ENCODE peak calls at places on chromosomes 5 and 9, in six cellular contexts. X is AG04450, J is sigmoid colon, G is tibial nerve, D is upper lobe of right lung, S is brain microvascular endothelial cell. C is an unnamed sample.

GRCh38 chr9:100150209-100150608 is 51.2 kb downstream of the INVS start:
- DNase-seq in D (no peak), J (no peak), G (no peak), X (no peak), S (peak), C (no peak)

GRCh38 chr5:431001-431710 is 11.8 kb upstream of the EXOC3 start:
- DNase-seq in S (peak), J (peak), X (no peak), G (no peak), D (no peak), C (no peak)

GRCh38 chr9:130823435-130823834 is 11.6 kb upstream of the ABL1 start:
- DNase-seq in S (peak), D (no peak), J (no peak), G (no peak), X (no peak), C (no peak)

GRCh38 chr5:162591724-162592123 is 524.2 kb downstream of the GABRG2 start:
- DNase-seq in J (no peak), G (no peak), D (no peak), X (no peak), S (no peak), C (no peak)

GRCh38 chr9:91301161-91301560 is 60.6 kb downstream of the AUH start:
- DNase-seq in G (no peak), S (no peak), D (no peak), J (peak), X (no peak), C (no peak)

GRCh38 chr9:77864096-77864889 is 167.3 kb downstream of the GNAQ start:
- DNase-seq in X (no peak), S (no peak), J (no peak), D (no peak), G (no peak), C (peak)

GRCh38 chr5:103034662-103035392 is 85.1 kb downstream of the GIN1 start:
- DNase-seq in J (no peak), S (no peak), D (peak), X (no peak), G (no peak), C (no peak)

GRCh38 chr5:102792705-102793104 is 37.6 kb downstream of the PAM start:
- DNase-seq in S (peak), D (no peak), X (no peak), G (no peak), J (no peak), C (no peak)

GRCh38 chr5:39448504-39449128 is 23.8 kb upstream of the DAB2 start:
- DNase-seq in D (no peak), S (no peak), G (no peak), X (no peak), J (no peak), C (no peak)

GRCh38 chr5:72480836-72481235 is 26.4 kb downstream of the ZNF366 start:
- DNase-seq in J (no peak), S (no peak), D (no peak), X (no peak), G (no peak), C (no peak)

GRCh38 chr9:91082709-91083108 is 279.0 kb downstream of the AUH start:
- DNase-seq in X (no peak), S (no peak), D (no peak), G (no peak), J (no peak), C (peak)

GRCh38 chr9:22308177-22308576 is 138.4 kb upstream of the DMRTA1 start:
- DNase-seq in D (no peak), S (no peak), J (no peak), G (no peak), X (no peak), C (no peak)

GRCh38 chr5:180330810-180331646 is 22.1 kb downstream of the GFPT2 start:
- DNase-seq in J (peak), S (peak), D (no peak), X (peak), G (peak), C (peak)

GRCh38 chr5:137122075-137122474 is 377.1 kb downstream of the SPOCK1 start:
- DNase-seq in D (no peak), G (no peak), S (no peak), X (no peak), J (no peak), C (no peak)

GRCh38 chr5:8094304-8094703 is 225.4 kb downstream of the MTRR start:
- DNase-seq in X (no peak), D (no peak), J (no peak), S (no peak), G (no peak), C (no peak)

GRCh38 chr5:10704949-10705621 is 55.9 kb downstream of the DAP start:
- DNase-seq in G (no peak), J (no peak), S (no peak), X (peak), D (no peak), C (no peak)

DNA sequence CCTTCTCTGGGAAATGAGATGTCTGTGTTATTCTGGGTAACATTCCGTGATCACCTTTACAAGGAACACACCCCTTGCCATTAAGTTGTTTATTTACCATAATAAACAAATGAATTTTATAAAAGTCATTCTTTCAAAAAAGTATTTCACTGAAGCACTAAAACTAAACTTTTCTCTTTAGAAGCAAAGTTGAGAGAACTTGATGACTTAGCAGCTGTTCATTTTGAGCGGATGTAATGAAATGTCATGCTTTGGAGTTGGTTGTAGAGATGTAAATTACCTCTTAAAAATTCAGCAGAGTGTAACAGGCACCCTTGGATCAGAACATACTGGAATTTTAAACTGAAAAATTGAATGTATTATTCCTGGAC is 617.3 kb downstream of the PDE4D start:
- DNase-seq in J (no peak), G (no peak), X (no peak), S (no peak), D (no peak), C (no peak)
- H3K27ac ChIP-seq in J (peak), G (peak), X (no peak), S (peak), D (peak), C (peak)

DNA sequence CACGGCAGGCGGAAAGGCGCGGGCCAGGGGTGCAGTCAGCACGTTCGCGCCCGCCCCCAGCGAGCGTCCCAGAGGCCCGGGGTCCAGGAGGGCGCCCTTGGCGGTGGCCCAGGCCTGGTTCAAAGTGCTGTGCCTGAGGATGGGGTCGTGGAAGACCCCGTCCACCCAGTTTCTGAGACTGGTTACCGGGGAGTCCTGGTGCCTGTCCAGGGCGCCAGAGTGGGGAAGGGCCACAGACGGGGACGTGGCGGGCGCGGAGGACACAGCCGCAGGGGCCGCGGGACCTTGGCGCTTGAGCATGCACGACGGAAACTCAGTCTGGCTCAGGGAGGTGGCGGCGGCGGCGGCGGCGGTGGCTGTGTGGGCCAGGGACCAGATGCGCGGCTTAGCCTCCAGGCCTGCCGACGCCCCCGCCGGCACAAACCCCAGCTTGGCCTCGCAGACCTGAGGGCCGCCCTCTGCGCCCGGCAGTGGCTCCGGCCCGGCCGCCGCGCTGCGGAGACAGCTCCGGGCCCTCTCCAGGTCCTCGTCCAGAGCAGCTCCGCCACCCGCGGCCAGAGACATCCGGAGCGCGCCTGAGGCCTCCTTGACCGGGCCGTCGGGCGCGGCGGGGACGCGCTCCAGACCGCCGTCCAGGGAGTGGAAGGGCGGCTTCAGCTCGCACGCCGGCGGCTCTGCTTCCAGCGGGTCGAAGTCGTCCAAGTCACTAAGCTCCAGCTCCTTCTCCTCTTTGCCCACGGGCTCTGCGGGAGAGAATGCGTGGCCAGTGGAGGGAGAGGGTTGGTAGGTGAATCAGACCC is 4.5 kb downstream of the IRX4 start:
- DNase-seq in J (no peak), D (no peak), S (no peak), X (no peak), G (no peak), C (no peak)
- H3K4me3 ChIP-seq in J (no peak), D (no peak), S (no peak), X (no peak), G (no peak), C (no peak)

DNA sequence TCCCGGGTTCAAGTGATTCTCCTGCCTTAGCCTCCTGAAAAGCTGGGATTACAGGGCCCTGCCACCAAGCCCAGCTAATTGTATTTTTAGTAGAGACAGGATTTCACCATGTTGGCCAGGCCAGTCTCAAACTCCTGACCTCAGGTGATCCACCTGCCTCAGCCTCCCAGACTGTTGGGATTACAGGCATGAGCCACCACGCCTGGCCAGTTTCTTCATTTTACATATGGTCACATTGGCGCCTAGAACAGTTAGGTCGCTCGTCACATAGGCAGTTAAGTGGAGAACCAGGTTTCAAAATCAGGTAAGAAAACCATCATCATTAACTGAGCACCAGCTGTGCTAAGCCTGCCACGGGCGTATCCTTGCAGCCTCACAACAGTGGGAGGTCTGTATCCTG is 36.1 kb downstream of the OLFML2A start:
- DNase-seq in G (no peak), S (no peak), D (no peak), X (no peak), J (no peak), C (no peak)
- H3K27ac ChIP-seq in G (peak), S (peak), D (no peak), X (peak), J (peak), C (peak)

GRCh38 chr9:98808411-98808815 is 943 bp downstream of the GALNT12 start:
- DNase-seq in X (no peak), J (peak), S (no peak), G (no peak), D (peak), C (no peak)
- H3K4me3 ChIP-seq in X (peak), J (peak), S (peak), G (peak), D (peak), C (peak)

GRCh38 chr9:114503522-114504340 is 1.5 kb downstream of the WHRN start:
- DNase-seq in D (no peak), S (no peak), J (no peak), X (no peak), G (peak), C (no peak)
- H3K27ac ChIP-seq in D (no peak), S (no peak), J (peak), X (no peak), G (no peak), C (peak)

GRCh38 chr5:176844706-176845391 is 34.5 kb downstream of the UNC5A start:
- DNase-seq in G (no peak), D (no peak), J (no peak), S (peak), X (no peak), C (no peak)
- H3K4me3 ChIP-seq in G (no peak), D (no peak), J (no peak), S (no peak), X (no peak), C (no peak)

GRCh38 chr5:172353271-172353807 is 69.8 kb upstream of the UBTD2 start:
- DNase-seq in G (no peak), S (no peak), D (no peak), X (no peak), J (no peak), C (no peak)
- H3K27ac ChIP-seq in G (no peak), S (no peak), D (no peak), X (no peak), J (no peak), C (no peak)

DNA sequence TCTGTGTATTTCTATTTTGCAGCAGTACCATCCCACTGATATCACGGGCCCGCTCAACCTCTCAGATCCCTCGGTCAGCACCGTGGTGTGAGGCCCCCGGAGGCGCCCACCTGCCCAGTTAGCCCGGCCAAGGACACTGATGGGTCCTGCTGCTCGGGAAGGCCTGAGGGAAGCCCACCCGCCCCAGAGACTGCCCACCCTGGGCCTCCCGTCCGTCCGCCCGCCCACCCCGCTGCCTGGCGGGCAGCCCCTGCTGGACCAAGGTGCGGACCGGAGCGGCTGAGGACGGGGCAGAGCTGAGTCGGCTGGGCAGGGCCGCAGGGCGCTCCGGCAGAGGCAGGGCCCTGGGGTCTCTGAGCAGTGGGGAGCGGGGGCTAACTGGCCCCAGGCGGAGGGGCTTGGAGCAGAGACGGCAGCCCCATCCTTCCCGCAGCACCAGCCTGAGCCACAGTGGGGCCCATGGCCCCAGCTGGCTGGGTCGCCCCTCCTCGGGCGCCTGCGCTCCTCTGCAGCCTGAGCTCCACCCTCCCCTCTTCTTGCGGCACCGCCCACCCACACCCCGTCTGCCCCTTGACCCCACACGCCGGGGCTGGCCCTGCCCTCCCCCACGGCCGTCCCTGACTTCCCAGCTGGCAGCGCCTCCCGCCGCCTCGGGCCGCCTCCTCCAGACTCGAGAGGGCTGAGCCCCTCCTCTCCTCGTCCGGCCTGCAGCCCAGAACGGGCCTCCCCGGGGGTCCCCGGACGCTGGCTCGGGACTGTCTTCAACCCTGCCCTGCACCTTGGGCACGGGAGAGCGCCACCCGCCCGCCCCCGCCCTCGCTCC is 1.9 kb downstream of the LRRC26 start:
- DNase-seq in J (no peak), D (no peak), G (no peak), S (no peak), X (no peak), C (no peak)
- H3K4me3 ChIP-seq in J (no peak), D (peak), G (no peak), S (no peak), X (no peak), C (no peak)

GRCh38 chr5:133121611-133122150 is 69.9 kb downstream of the HSPA4 start:
- DNase-seq in D (no peak), G (no peak), S (no peak), J (no peak), X (no peak), C (no peak)
- H3K27ac ChIP-seq in D (no peak), G (no peak), S (no peak), J (no peak), X (no peak), C (no peak)

C was measured in uterus.